ENCODE peak calls at places on chromosomes 13 and 19, in four cellular contexts. F is GM12878, K is SK-N-SH, R is K562. V is an unnamed sample.

GRCh38 chr13:31110617-31111016 is 51.1 kb downstream of the HSPH1 start:
- DNase-seq in F (no peak), K (no peak), R (no peak), V (no peak)

GRCh38 chr13:76828316-76828741 is 57.9 kb downstream of the KCTD12 start:
- DNase-seq in F (no peak), K (no peak), R (no peak), V (no peak)

GRCh38 chr19:7869453-7869909 is 4.7 kb downstream of the PRR36 start:
- DNase-seq in F (no peak), K (peak; percentile 84), R (peak; percentile 68), V (peak; percentile 80)

GRCh38 chr13:67120872-67121531 is 109.1 kb downstream of the PCDH9 start:
- DNase-seq in F (no peak), K (no peak), R (no peak), V (no peak)

GRCh38 chr13:87669379-87669978 is 1.7 kb upstream of the SLITRK5 start:
- DNase-seq in F (no peak), K (peak; percentile 27), R (peak; percentile 9), V (peak; percentile 76)

GRCh38 chr13:100434010-100434763 is 154.4 kb downstream of the GGACT start:
- DNase-seq in F (peak; percentile 44), K (no peak), R (no peak), V (no peak)

GRCh38 chr19:51093066-51093465 is 10.4 kb upstream of the KLK14 start:
- DNase-seq in F (no peak), K (no peak), R (no peak), V (no peak)

GRCh38 chr19:42097461-42097860 is 21.5 kb downstream of the ZNF574 start:
- DNase-seq in F (no peak), K (no peak), R (no peak), V (no peak)

GRCh38 chr13:96032717-96033116 is 20.5 kb downstream of the UGGT2 start:
- DNase-seq in F (no peak), K (no peak), R (no peak), V (no peak)

GRCh38 chr13:113949546-113949945 is 24.3 kb downstream of the C13orf46 start:
- DNase-seq in F (no peak), K (no peak), R (no peak), V (no peak)

GRCh38 chr13:103328899-103329298 is 262.7 kb upstream of the SLC10A2 start:
- DNase-seq in F (no peak), K (no peak), R (no peak), V (no peak)

GRCh38 chr19:35546532-35546931 is 1.1 kb downstream of the TMEM147 start:
- DNase-seq in F (no peak), K (no peak), R (no peak), V (no peak)

GRCh38 chr19:55321466-55321865 is 3.7 kb downstream of the TMEM150B start:
- DNase-seq in F (no peak), K (no peak), R (no peak), V (no peak)
- TF ChIP-seq REST in F (no peak), K (no peak), R (no peak), V (no peak)

DNA sequence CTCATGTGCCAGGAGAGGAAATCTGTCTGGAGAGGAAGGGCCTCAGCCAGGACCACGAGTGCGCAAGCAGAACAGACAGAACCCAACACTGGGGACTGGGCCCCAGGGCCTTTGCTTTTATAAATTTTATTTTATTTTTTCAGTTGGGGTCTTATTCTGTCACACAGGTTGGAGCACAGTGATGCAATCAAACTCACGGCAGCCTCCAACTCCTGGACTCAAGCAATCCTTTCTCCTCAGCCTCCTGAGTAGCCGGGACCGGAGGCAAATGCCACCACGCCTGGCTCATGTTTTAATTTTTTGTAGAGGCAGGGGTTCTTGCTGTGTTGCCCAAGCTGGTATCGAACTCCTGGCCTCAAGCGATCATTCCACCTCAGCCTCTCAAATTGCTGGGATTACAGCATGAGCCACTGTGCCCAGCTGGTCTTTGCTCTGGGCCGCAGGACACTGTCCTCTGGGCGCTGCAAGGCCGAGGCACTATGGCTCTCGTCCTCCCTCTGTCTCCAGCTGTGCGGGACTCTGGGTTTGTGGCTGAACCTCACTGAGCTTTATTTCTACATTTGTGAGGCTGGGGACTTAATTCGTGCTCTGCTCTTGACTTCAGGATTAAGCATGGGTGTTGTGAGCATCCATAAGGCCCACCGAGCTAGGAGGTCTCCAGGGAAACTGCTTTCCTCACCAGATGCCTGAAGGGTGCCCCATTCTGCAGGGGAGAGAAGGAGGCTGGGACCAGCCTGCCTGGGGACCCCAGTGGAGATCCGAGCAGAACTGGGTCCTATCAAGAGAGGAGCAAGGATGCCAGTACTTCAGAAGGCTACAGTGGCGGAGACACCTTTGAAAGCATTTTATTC is 144.2 kb upstream of the VSTM2B start:
- DNase-seq in F (no peak), K (no peak), R (no peak), V (no peak)
- H3K27me3 ChIP-seq in F (no peaks in the 10 kb centered on the region), K (peaks cover 8% of the 10 kb centered on the region), R (peaks cover 6% of the 10 kb centered on the region), V (no peaks in the 10 kb centered on the region)

GRCh38 chr19:38929929-38930775 is at the start of gene SARS2:
- DNase-seq in F (peak; percentile 79), K (peak; percentile 98), R (peak; percentile 98), V (peak; percentile 97)
- TF ChIP-seq REST in F (no peak), K (no peak), R (no peak), V (no peak)

GRCh38 chr19:3285647-3286176 is 61.3 kb downstream of the CELF5 start:
- DNase-seq in F (no peak), K (peak; percentile 91), R (peak; percentile 98), V (peak; percentile 93)
- H3K27me3 ChIP-seq in F (peaks cover 4% of the 10 kb centered on the region), K (no peaks in the 10 kb centered on the region), R (peaks cover 7% of the 10 kb centered on the region), V (no peaks in the 10 kb centered on the region)